ENCODE peak calls at places on chromosome 7, in five cellular contexts. B is pancreas, Q is stomach, P is SK-N-SH, W is A549. H is an unnamed sample.

GRCh38 chr7:82810558-82811259 is 352.0 kb downstream of the PCLO start:
- DNase-seq in B (no peak), Q (no peak), P (peak; percentile 67), W (peak; percentile 34), H (no peak)

GRCh38 chr7:77575187-77575586 is 38.1 kb downstream of the PTPN12 start:
- DNase-seq in B (no peak), Q (no peak), P (no peak), W (no peak), H (no peak)

GRCh38 chr7:50565977-50566376 is 772 bp upstream of the DDC start:
- DNase-seq in B (no peak), Q (no peak), P (no peak), W (no peak), H (no peak)

GRCh38 chr7:4667776-4668509 is 14.2 kb upstream of the FOXK1 start:
- DNase-seq in B (no peak), Q (no peak), P (no peak), W (no peak), H (no peak)

GRCh38 chr7:149495785-149496641 is 1.6 kb downstream of the ZNF746 start:
- DNase-seq in B (peak; percentile 77), Q (peak; percentile 61), P (peak; percentile 61), W (no peak), H (peak; percentile 79)

GRCh38 chr7:21971780-21972396 is 26.2 kb upstream of the CDCA7L start:
- DNase-seq in B (no peak), Q (no peak), P (no peak), W (no peak), H (no peak)

GRCh38 chr7:135578569-135578968 is 20.9 kb downstream of the NUP205 start:
- DNase-seq in B (no peak), Q (no peak), P (no peak), W (no peak), H (no peak)

GRCh38 chr7:53642361-53642760 is 606.9 kb downstream of the POM121L12 start:
- DNase-seq in B (no peak), Q (no peak), P (no peak), W (no peak), H (no peak)

GRCh38 chr7:128236924-128237586 is 4.0 kb upstream of the LEP start:
- DNase-seq in B (no peak), Q (no peak), P (no peak), W (peak; percentile 32), H (no peak)

GRCh38 chr7:42605800-42606199 is 306.1 kb downstream of the C7orf25 start:
- DNase-seq in B (no peak), Q (no peak), P (no peak), W (no peak), H (no peak)

GRCh38 chr7:99396914-99397631 is 11.3 kb downstream of the PDAP1 start:
- DNase-seq in B (no peak), Q (no peak), P (no peak), W (no peak), H (no peak)

GRCh38 chr7:27108390-27109127 is 6.1 kb upstream of the HOXA2 start:
- DNase-seq in B (peak; percentile 44), Q (no peak), P (no peak), W (no peak), H (no peak)

GRCh38 chr7:68694656-68695055 is 903.6 kb upstream of the AUTS2 start:
- DNase-seq in B (no peak), Q (no peak), P (no peak), W (no peak), H (no peak)

GRCh38 chr7:7970620-7971307 is 2.2 kb downstream of the GLCCI1 start:
- DNase-seq in B (no peak), Q (no peak), P (peak; percentile 46), W (no peak), H (no peak)

GRCh38 chr7:105149827-105150226 is 135.8 kb downstream of the KMT2E start:
- DNase-seq in B (no peak), Q (no peak), P (no peak), W (peak; percentile 5), H (no peak)

GRCh38 chr7:149782682-149783345 is 9.4 kb upstream of the ZNF467 start:
- DNase-seq in B (peak; percentile 72), Q (no peak), P (no peak), W (no peak), H (no peak)

GRCh38 chr7:127702938-127703337 is 50.9 kb downstream of the SND1 start:
- DNase-seq in B (no peak), Q (no peak), P (no peak), W (no peak), H (no peak)

GRCh38 chr7:152735443-152736004 is 24.0 kb upstream of the ACTR3B start:
- DNase-seq in B (no peak), Q (no peak), P (peak; percentile 50), W (no peak), H (no peak)

GRCh38 chr7:92723205-92723604 is 113.2 kb downstream of the CDK6 start:
- DNase-seq in B (no peak), Q (no peak), P (no peak), W (no peak), H (no peak)

GRCh38 chr7:92740134-92740533 is 96.2 kb downstream of the CDK6 start:
- DNase-seq in B (no peak), Q (no peak), P (no peak), W (no peak), H (no peak)

GRCh38 chr7:135253851-135254815 is 20.5 kb downstream of the STRA8 start:
- DNase-seq in B (no peak), Q (peak; percentile 43), P (no peak), W (peak; percentile 54), H (peak; percentile 51)

GRCh38 chr7:51665045-51665785 is 348.6 kb upstream of the COBL start:
- DNase-seq in B (no peak), Q (no peak), P (no peak), W (no peak), H (no peak)

GRCh38 chr7:68440870-68441269 is 1157.4 kb upstream of the AUTS2 start:
- DNase-seq in B (no peak), Q (no peak), P (peak; percentile 28), W (no peak), H (no peak)

GRCh38 chr7:129213828-129214227 is 11.0 kb upstream of the AHCYL2 start:
- DNase-seq in B (no peak), Q (no peak), P (peak; percentile 81), W (no peak), H (no peak)

GRCh38 chr7:46432666-46433065 is 511.6 kb upstream of the IGFBP3 start:
- DNase-seq in B (no peak), Q (no peak), P (no peak), W (peak; percentile 10), H (no peak)

GRCh38 chr7:1567082-1567771 is 2.6 kb downstream of the PSMG3 start:
- DNase-seq in B (no peak), Q (peak; percentile 68), P (no peak), W (no peak), H (no peak)

GRCh38 chr7:135706858-135707569 is 21.0 kb downstream of the SLC13A4 start:
- DNase-seq in B (no peak), Q (no peak), P (no peak), W (no peak), H (no peak)

GRCh38 chr7:134795231-134795630 is 15.8 kb downstream of the CALD1 start:
- DNase-seq in B (no peak), Q (no peak), P (no peak), W (no peak), H (no peak)

GRCh38 chr7:135862586-135863361 is 114.2 kb upstream of the FAM180A start:
- DNase-seq in B (no peak), Q (no peak), P (no peak), W (no peak), H (no peak)

GRCh38 chr7:30682131-30683083 is at the start of gene CRHR2:
- DNase-seq in B (peak; percentile 69), Q (no peak), P (peak; percentile 94), W (peak; percentile 20), H (peak; percentile 26)

GRCh38 chr7:129777993-129778769 is 166.7 kb downstream of the NRF1 start:
- DNase-seq in B (no peak), Q (no peak), P (peak; percentile 39), W (no peak), H (no peak)

GRCh38 chr7:106129291-106129690 is 17.2 kb upstream of the SYPL1 start:
- DNase-seq in B (no peak), Q (no peak), P (no peak), W (no peak), H (no peak)

GRCh38 chr7:128860158-128861073 is 2.2 kb upstream of the ATP6V1F start:
- DNase-seq in B (peak; percentile 39), Q (no peak), P (no peak), W (no peak), H (no peak)

GRCh38 chr7:135291809-135292253 is 58.2 kb downstream of the STRA8 start:
- DNase-seq in B (no peak), Q (no peak), P (no peak), W (peak; percentile 62), H (no peak)

GRCh38 chr7:23347682-23348180 is 48.6 kb downstream of the MALSU1 start:
- DNase-seq in B (no peak), Q (no peak), P (no peak), W (peak; percentile 55), H (no peak)

GRCh38 chr7:142508251-142508650 is 241.0 kb upstream of the PRSS1 start:
- DNase-seq in B (no peak), Q (peak; percentile 42), P (no peak), W (no peak), H (no peak)
- H3K4me1 ChIP-seq in B (no peaks in the 10 kb centered on the region), Q (no peaks in the 10 kb centered on the region), P (no peaks in the 10 kb centered on the region), W (no peaks in the 10 kb centered on the region), H (no peaks in the 10 kb centered on the region)

DNA sequence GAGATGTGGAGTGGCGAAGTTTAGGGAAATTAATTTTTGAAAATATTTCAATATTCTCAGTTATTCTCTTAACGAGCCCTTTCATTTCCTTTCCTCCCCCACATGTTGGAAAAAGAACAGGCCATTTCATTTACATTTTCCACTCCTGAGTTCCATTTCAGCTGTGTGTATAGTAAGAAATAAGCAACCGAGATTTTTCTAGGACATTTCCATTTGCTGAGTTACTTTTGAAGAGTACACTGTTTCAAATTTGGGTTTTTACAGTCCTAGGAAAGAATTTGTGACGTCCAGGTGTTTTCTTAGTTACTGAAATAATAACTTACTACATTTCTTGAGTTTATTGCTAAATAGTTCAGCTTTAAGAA is 1.2 kb downstream of the SEPTIN7 start:
- DNase-seq in B (no peak), Q (no peak), P (no peak), W (no peak), H (no peak)
- TF ChIP-seq CTCF in B (no peak), Q (no peak), P (no peak), W (no peak), H (no peak)

GRCh38 chr7:151064454-151064853 is 5.1 kb downstream of the SLC4A2 start:
- DNase-seq in B (no peak), Q (no peak), P (no peak), W (no peak), H (no peak)
- H3K4me1 ChIP-seq in B (peaks cover 26% of the 10 kb centered on the region), Q (peaks cover 37% of the 10 kb centered on the region), P (peaks cover 22% of the 10 kb centered on the region), W (peaks cover 29% of the 10 kb centered on the region), H (peaks cover 54% of the 10 kb centered on the region)

DNA sequence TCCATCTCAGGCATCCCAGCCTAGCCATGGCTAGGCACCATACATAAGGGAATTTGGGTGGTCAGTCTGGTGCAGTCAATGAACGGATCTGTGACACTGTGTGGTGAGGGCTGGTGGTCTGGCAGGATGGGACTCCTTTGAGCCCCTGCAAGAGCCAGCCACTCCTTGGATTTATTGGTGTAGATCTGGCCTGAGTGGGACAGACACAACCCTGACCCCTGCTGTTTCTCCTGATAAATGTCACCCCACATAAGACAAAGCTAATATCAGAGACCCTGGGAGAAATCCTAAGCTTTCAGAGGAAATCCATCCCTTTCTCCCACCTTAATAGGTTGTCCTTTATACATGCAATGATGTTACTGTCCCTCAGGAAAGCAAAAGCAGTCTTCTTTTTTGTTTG is 2.3 kb downstream of the FBXO24 start:
- DNase-seq in B (no peak), Q (no peak), P (peak; percentile 72), W (no peak), H (no peak)
- TF ChIP-seq CTCF in B (no peak), Q (no peak), P (peak; percentile 62), W (peak; percentile 43), H (peak; percentile 40)